ENCODE peak calls at places on chromosomes 16 and 17, in six cellular contexts. P is ascending aorta, R is transverse colon, B is adrenal gland, I is A549, Y is sigmoid colon. D is an unnamed sample. For H3K4me1, the result is how much of the 10 kb centered on the place peaks cover.

GRCh38 chr17:60421273-60422161 is 772 bp upstream of the CHCT1 start:
- DNase-seq in P (peak), R (peak), B (peak), I (peak), Y (peak), D (no peak)

GRCh38 chr16:88928405-88929375 is 48.3 kb downstream of the CBFA2T3 start:
- DNase-seq in P (no peak), R (no peak), B (no peak), I (no peak), Y (no peak), D (no peak)

GRCh38 chr17:22459331-22459952 is 767.1 kb downstream of the KCNJ18 start:
- DNase-seq in P (no peak), R (no peak), B (no peak), I (no peak), Y (no peak), D (no peak)

GRCh38 chr17:74585711-74586110 is 6.4 kb downstream of the CD300LD start:
- DNase-seq in P (no peak), R (no peak), B (no peak), I (no peak), Y (no peak), D (no peak)

GRCh38 chr16:57627184-57627871 is 1.1 kb upstream of the ADGRG1 start:
- DNase-seq in P (no peak), R (no peak), B (no peak), I (peak), Y (no peak), D (no peak)

GRCh38 chr17:17414316-17414937 is 62.4 kb upstream of the MED9 start:
- DNase-seq in P (no peak), R (no peak), B (no peak), I (no peak), Y (peak), D (no peak)

GRCh38 chr17:13410214-13410613 is 191.5 kb downstream of the HS3ST3A1 start:
- DNase-seq in P (no peak), R (no peak), B (no peak), I (no peak), Y (no peak), D (no peak)

GRCh38 chr17:17870292-17870691 is 33.5 kb upstream of the SREBF1 start:
- DNase-seq in P (no peak), R (no peak), B (no peak), I (no peak), Y (no peak), D (no peak)

GRCh38 chr17:78716814-78717393 is 65.2 kb downstream of the CYTH1 start:
- DNase-seq in P (no peak), R (peak), B (peak), I (peak), Y (peak), D (no peak)

GRCh38 chr16:67533024-67533560 is 4.5 kb downstream of the RIPOR1 start:
- DNase-seq in P (no peak), R (no peak), B (no peak), I (no peak), Y (no peak), D (no peak)
- H3K4me1 ChIP-seq in P (under half), R (under half), B (half or more), I (under half), Y (half or more), D (under half)

GRCh38 chr17:79839363-79840203 is at the start of gene CBX4:
- DNase-seq in P (peak), R (peak), B (peak), I (peak), Y (peak), D (peak)

GRCh38 chr17:79841369-79842135 is 2.3 kb upstream of the CBX4 start:
- DNase-seq in P (no peak), R (no peak), B (peak), I (no peak), Y (no peak), D (no peak)

GRCh38 chr17:79838541-79839274 is 532 bp downstream of the CBX4 start:
- DNase-seq in P (no peak), R (peak), B (peak), I (peak), Y (no peak), D (no peak)

GRCh38 chr17:79840989-79841286 is 1.7 kb upstream of the CBX4 start:
- DNase-seq in P (no peak), R (no peak), B (no peak), I (no peak), Y (no peak), D (no peak)

DNA sequence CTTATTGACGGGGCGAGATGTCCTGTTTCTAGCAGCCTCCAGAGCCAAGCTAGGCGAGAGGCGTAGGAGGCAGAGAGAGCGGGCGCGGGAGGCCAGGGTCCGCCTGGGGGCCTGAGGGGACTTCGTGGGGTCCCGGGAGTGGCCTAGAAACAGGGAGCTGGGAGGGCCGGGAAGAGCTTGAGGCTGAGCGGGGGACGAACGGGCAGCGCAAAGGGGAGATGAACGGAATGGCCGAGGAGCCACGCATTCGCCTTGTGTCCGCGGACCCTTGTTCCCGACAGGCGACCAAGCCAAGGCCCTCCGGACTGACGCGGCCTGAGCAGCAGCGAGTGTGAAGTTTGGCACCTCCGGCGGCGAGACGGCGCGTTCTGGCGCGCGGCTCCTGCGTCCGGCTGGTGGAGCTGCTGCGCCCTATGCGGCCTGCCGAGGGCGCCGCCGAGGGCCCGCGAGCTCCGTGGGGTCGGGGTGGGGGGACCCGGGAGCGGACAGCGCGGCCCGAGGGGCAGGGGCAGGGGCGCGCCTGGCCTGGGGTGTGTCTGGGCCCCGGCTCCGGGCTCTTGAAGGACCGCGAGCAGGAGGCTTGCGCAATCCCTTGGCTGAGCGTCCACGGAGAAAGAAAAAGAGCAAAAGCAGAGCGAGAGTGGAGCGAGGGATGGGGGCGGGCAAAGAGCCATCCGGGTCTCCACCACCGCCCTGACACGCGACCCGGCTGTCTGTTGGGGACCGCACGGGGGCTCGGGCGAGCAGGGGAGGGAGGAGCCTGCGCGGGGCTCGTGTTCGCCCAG is 1.2 kb upstream of the CBX4 start:
- DNase-seq in P (no peak), R (peak), B (peak), I (peak), Y (peak), D (no peak)
- TF ChIP-seq CTCF in P (peak), R (peak), B (peak), I (peak), Y (no peak), D (no peak)

GRCh38 chr16:67395105-67395457 is 1.8 kb upstream of the TPPP3 start:
- DNase-seq in P (no peak), R (no peak), B (no peak), I (no peak), Y (no peak), D (no peak)

GRCh38 chr16:67393790-67394270 is 532 bp upstream of the TPPP3 start:
- DNase-seq in P (no peak), R (no peak), B (no peak), I (no peak), Y (peak), D (no peak)

GRCh38 chr16:67395458-67396158 is 2.3 kb upstream of the TPPP3 start:
- DNase-seq in P (no peak), R (no peak), B (no peak), I (no peak), Y (peak), D (no peak)

GRCh38 chr16:67393111-67393789 is at the start of gene TPPP3:
- DNase-seq in P (peak), R (peak), B (peak), I (peak), Y (peak), D (no peak)

DNA sequence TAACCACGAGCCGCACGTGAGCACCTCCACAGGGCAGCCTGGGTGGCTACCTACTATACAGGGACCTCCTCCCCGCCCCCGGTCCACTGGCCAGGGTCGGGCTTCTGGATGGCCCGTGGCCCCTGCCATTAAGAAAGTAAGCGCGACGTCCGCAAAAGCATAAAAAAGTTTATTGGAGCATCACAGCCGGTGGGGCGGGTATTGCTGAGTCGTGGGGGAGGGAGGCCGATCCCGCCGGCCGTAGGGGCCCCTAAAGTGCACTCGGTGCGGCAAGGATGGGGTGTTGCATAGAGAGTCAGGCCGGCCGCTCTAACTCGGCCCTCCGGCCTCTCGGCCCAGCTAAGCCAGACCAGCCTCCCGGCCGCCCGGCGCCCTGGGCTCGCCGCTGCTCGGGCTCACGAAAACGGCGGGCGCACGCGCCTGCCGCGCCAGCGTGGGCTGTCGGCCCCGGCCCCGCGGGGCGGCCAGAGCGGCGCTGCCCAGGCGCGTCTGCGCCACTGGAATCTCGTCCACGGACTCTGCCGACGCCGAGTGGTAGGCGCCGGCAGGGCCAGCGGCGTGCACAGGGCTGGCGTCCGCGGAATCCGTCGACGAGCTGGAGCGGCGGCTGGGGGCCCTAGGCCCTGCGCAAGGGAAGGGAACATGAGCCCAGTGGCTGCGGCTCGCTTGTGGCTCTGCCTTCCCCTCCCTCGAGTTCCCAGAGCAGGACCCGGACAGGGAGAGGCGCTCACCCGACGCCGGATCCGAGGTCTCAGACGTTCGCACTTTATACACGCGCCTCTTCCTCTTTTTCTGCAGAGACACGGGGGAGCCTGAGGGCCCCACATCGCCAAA is 1.2 kb upstream of the TPPP3 start:
- DNase-seq in P (no peak), R (no peak), B (no peak), I (no peak), Y (peak), D (no peak)
- H3K4me1 ChIP-seq in P (under half), R (under half), B (under half), I (under half), Y (half or more), D (half or more)

DNA sequence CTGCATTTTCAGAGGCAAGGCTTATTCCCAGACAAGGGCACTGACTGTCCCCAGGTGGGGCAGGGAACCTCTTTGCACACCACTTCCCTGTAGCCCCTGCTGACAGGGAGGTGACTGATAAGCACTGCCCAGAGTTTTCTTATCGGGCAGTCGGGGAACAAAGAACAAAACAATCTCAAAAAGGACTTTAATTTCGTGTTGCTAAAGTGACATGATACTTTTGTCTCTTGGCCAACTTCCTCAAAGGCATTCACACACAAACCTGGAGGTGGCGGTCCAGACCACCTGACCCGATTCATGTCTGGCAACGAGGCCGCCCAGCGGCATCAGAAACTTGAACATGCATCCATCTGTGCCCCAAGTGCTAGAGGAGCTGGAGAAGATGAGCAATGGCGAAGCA is 28.9 kb downstream of the ZDHHC7 start:
- DNase-seq in P (no peak), R (peak), B (no peak), I (no peak), Y (no peak), D (no peak)
- TF ChIP-seq CTCF in P (no peak), R (peak), B (no peak), I (no peak), Y (no peak), D (no peak)

GRCh38 chr17:77445908-77446535 is 305.3 kb downstream of the SEC14L1 start:
- DNase-seq in P (no peak), R (peak), B (no peak), I (no peak), Y (no peak), D (no peak)
- H3K4me1 ChIP-seq in P (under half), R (half or more), B (half or more), I (under half), Y (half or more), D (half or more)

D was measured in esophagus squamous epithelium.